ENCODE peak calls at places on chromosomes 5 and 9, in eight cellular contexts. X is stimulated activated CD8-positive, alpha-beta memory T cell treated with anti-CD3 and anti-CD28 coated beads, Interleukin-12 subunit alpha, Interleukin-12 subunit beta, amount 100 ng/mL, for 4 hours; Q is activated CD4-positive, alpha-beta T cell treated with anti-CD3 and anti-CD28 coated beads for 36 hours; D is H54; J is left colon; Y is KBM-7; I is kidney glomerular epithelial cell; N is T-helper 1 cell. F is an unnamed sample.

GRCh38 chr5:173477320-173478055 is 139.0 kb downstream of the BOD1 start:
- DNase-seq in Q (no peak), D (no peak), N (no peak), Y (no peak), J (no peak), I (no peak), X (no peak), F (peak; percentile 50)

GRCh38 chr5:141910271-141910673 is 13.4 kb upstream of the DELE1 start:
- DNase-seq in Y (no peak), I (no peak), X (no peak), Q (no peak), N (no peak), D (peak; percentile 32), J (no peak), F (no peak)

GRCh38 chr5:31944683-31945445 is 229.3 kb downstream of the GOLPH3 start:
- DNase-seq in D (no peak), Q (no peak), I (no peak), X (no peak), Y (no peak), N (no peak), J (peak; percentile 25), F (no peak)

GRCh38 chr9:102845847-102846246 is 149.3 kb upstream of the CYLC2 start:
- DNase-seq in J (no peak), Y (no peak), I (no peak), N (no peak), X (no peak), Q (no peak), D (no peak), F (no peak)

GRCh38 chr9:95793924-95794828 is 81.3 kb upstream of the ERCC6L2 start:
- DNase-seq in J (no peak), X (no peak), N (no peak), Y (no peak), I (peak; percentile 52), D (peak; percentile 54), Q (no peak), F (no peak)

GRCh38 chr5:58680503-58680902 is 97.6 kb downstream of the RAB3C start:
- DNase-seq in Q (no peak), X (no peak), Y (no peak), J (no peak), N (no peak), D (no peak), I (no peak), F (no peak)

GRCh38 chr5:108531367-108532211 is 149.7 kb upstream of the FBXL17 start:
- DNase-seq in X (no peak), Y (no peak), Q (no peak), I (no peak), D (no peak), J (no peak), N (no peak), F (no peak)

GRCh38 chr5:75156585-75156984 is 80.1 kb downstream of the ANKRD31 start:
- DNase-seq in D (no peak), X (no peak), I (no peak), N (no peak), Y (no peak), Q (no peak), J (no peak), F (no peak)

GRCh38 chr5:142906863-142907671 is 136.9 kb downstream of the ARHGAP26 start:
- DNase-seq in N (no peak), I (no peak), D (no peak), Q (no peak), X (no peak), Y (no peak), J (no peak), F (no peak)

GRCh38 chr5:110441035-110441434 is 285.4 kb downstream of the TMEM232 start:
- DNase-seq in N (no peak), X (no peak), D (peak; percentile 1), Q (peak; percentile 11), J (no peak), Y (peak; percentile 32), I (peak; percentile 29), F (no peak)

GRCh38 chr9:118669986-118670385 is 699.2 kb downstream of the BRINP1 start:
- DNase-seq in Y (no peak), Q (no peak), I (no peak), N (no peak), D (no peak), J (no peak), X (no peak), F (no peak)

GRCh38 chr5:14449052-14449661 is 132.4 kb upstream of the OTULINL start:
- DNase-seq in N (no peak), J (peak; percentile 62), X (no peak), Y (peak; percentile 16), Q (no peak), I (peak; percentile 79), D (peak; percentile 59), F (no peak)

GRCh38 chr5:52963636-52964035 is 25.5 kb upstream of the ITGA2 start:
- DNase-seq in N (no peak), I (peak; percentile 23), X (no peak), Y (no peak), J (no peak), Q (no peak), D (no peak), F (no peak)

GRCh38 chr5:178202541-178202940 is 1.8 kb upstream of the HNRNPAB start:
- DNase-seq in Y (no peak), D (no peak), I (no peak), Q (no peak), X (no peak), J (no peak), N (no peak), F (no peak)

GRCh38 chr5:135317286-135317685 is 81.7 kb downstream of the MACROH2A1 start:
- DNase-seq in D (no peak), Q (no peak), I (no peak), J (no peak), Y (no peak), N (no peak), X (no peak), F (no peak)

GRCh38 chr5:102807878-102808502 is 52.9 kb downstream of the PAM start:
- DNase-seq in N (no peak), X (no peak), J (peak; percentile 13), Q (no peak), Y (peak; percentile 36), I (peak; percentile 13), D (no peak), F (no peak)

GRCh38 chr5:60844429-60844890 is 391 bp upstream of the ELOVL7 start:
- DNase-seq in J (peak; percentile 6), X (no peak), D (peak; percentile 45), Q (no peak), I (no peak), Y (no peak), N (no peak), F (no peak)

GRCh38 chr9:127854169-127854833 is at the start of gene ENG:
- DNase-seq in X (no peak), N (no peak), J (peak; percentile 74), Q (peak; percentile 56), I (no peak), D (peak; percentile 92), Y (peak; percentile 35), F (peak; percentile 69)

GRCh38 chr5:170467000-170467707 is 36.7 kb upstream of the KCNIP1 start:
- DNase-seq in D (peak; percentile 68), J (no peak), Q (peak; percentile 74), I (peak; percentile 74), Y (no peak), X (no peak), N (no peak), F (no peak)

GRCh38 chr9:1050125-1050895 is at the start of gene DMRT2:
- DNase-seq in J (peak; percentile 93), I (peak; percentile 80), D (no peak), Q (peak; percentile 59), X (no peak), Y (peak; percentile 72), N (no peak), F (peak; percentile 88)

GRCh38 chr5:54886866-54887265 is 98.5 kb downstream of the ESM1 start:
- DNase-seq in X (no peak), I (no peak), N (no peak), Q (no peak), Y (no peak), J (no peak), D (no peak), F (no peak)

GRCh38 chr5:38922199-38922598 is 76.4 kb downstream of the OSMR start:
- DNase-seq in Q (peak; percentile 75), J (peak; percentile 46), I (peak; percentile 29), D (peak; percentile 49), Y (peak; percentile 66), X (no peak), N (no peak), F (peak; percentile 50)

GRCh38 chr9:5872496-5872895 is 18.2 kb upstream of the MLANA start:
- DNase-seq in N (no peak), I (no peak), X (no peak), Q (no peak), D (no peak), Y (no peak), J (no peak), F (no peak)